ENCODE peak calls at places on chromosomes 4 and X, in five cellular contexts. E, O, T, X and N are unnamed samples.

GRCh38 chr4:182978152-182978827 is 61.1 kb upstream of the DCTD start:
- DNase-seq in E (peak), O (peak), T (no peak), X (no peak), N (peak)

GRCh38 chr4:40283968-40284367 is 51.2 kb upstream of the CHRNA9 start:
- DNase-seq in E (no peak), O (no peak), T (no peak), X (no peak), N (no peak)

GRCh38 chr4:1305781-1306455 is 16.2 kb downstream of the MAEA start:
- DNase-seq in E (no peak), O (no peak), T (no peak), X (no peak), N (no peak)

GRCh38 chrX:74492720-74493201 is 71.5 kb downstream of the SLC16A2 start:
- DNase-seq in E (no peak), O (no peak), T (no peak), X (no peak), N (no peak)

GRCh38 chr4:48899950-48900349 is 6.6 kb downstream of the OCIAD2 start:
- DNase-seq in E (peak), O (peak), T (no peak), X (no peak), N (no peak)

GRCh38 chr4:122728781-122729330 is 3.6 kb upstream of the BBS12 start:
- DNase-seq in E (no peak), O (peak), T (no peak), X (no peak), N (no peak)

GRCh38 chr4:8038702-8039251 is 99.1 kb upstream of the AFAP1 start:
- DNase-seq in E (no peak), O (no peak), T (no peak), X (no peak), N (no peak)

GRCh38 chr4:3285558-3286334 is 7.1 kb upstream of the RGS12 start:
- DNase-seq in E (peak), O (no peak), T (no peak), X (peak), N (no peak)

GRCh38 chr4:2462992-2463762 is 5.7 kb upstream of the RNF4 start:
- DNase-seq in E (no peak), O (no peak), T (no peak), X (no peak), N (no peak)

GRCh38 chrX:29299689-29300088 is 712.4 kb downstream of the IL1RAPL1 start:
- DNase-seq in E (no peak), O (no peak), T (no peak), X (no peak), N (no peak)

GRCh38 chr4:2818351-2818939 is 25.2 kb upstream of the ADD1 start:
- DNase-seq in E (no peak), O (no peak), T (no peak), X (no peak), N (no peak)

GRCh38 chrX:40199704-40200103 is 101.9 kb upstream of the BCOR start:
- DNase-seq in E (no peak), O (no peak), T (no peak), X (no peak), N (no peak)

GRCh38 chr4:71237626-71238025 is 101.2 kb upstream of the SLC4A4 start:
- DNase-seq in E (no peak), O (peak), T (no peak), X (no peak), N (no peak)

GRCh38 chr4:2806392-2807355 is 13.8 kb downstream of the SH3BP2 start:
- DNase-seq in E (peak), O (no peak), T (no peak), X (no peak), N (no peak)

GRCh38 chr4:1207157-1207470 is 34.7 kb upstream of the SPON2 start:
- DNase-seq in E (no peak), O (no peak), T (no peak), X (no peak), N (no peak)

GRCh38 chrX:105483011-105483410 is 262.5 kb upstream of the TEX13A start:
- DNase-seq in E (peak), O (peak), T (no peak), X (no peak), N (no peak)

GRCh38 chr4:3797831-3798500 is 31.8 kb downstream of the ADRA2C start:
- DNase-seq in E (no peak), O (no peak), T (no peak), X (no peak), N (no peak)

GRCh38 chrX:41153453-41153852 is 68.2 kb downstream of the USP9X start:
- DNase-seq in E (peak), O (no peak), T (no peak), X (no peak), N (no peak)

GRCh38 chr4:152259866-152260265 is 276.0 kb downstream of the FBXW7 start:
- DNase-seq in E (no peak), O (no peak), T (no peak), X (peak), N (no peak)

GRCh38 chr4:76611164-76611563 is 176.1 kb downstream of the SHROOM3 start:
- DNase-seq in E (peak), O (no peak), T (no peak), X (no peak), N (no peak)

GRCh38 chr4:99720206-99720605 is 62.6 kb upstream of the C4orf54 start:
- DNase-seq in E (no peak), O (no peak), T (no peak), X (no peak), N (no peak)

GRCh38 chr4:38424171-38424871 is 239.7 kb upstream of the KLF3 start:
- DNase-seq in E (no peak), O (no peak), T (no peak), X (no peak), N (no peak)

GRCh38 chr4:186871856-186872255 is 148.2 kb upstream of the FAT1 start:
- DNase-seq in E (no peak), O (no peak), T (no peak), X (no peak), N (no peak)

GRCh38 chrX:5979338-5979737 is 249.3 kb downstream of the NLGN4X start:
- DNase-seq in E (no peak), O (no peak), T (no peak), X (no peak), N (no peak)
- H3K4me3 ChIP-seq in E (no peak), O (no peak), T (no peak), X (no peak), N (no peak)

GRCh38 chr4:25235401-25235800 is 1.6 kb downstream of the PI4K2B start:
- DNase-seq in E (no peak), O (no peak), T (no peak), X (no peak), N (no peak)
- H3K4me3 ChIP-seq in E (peak), O (peak), T (peak), X (peak), N (peak)

GRCh38 chrX:131083510-131084142 is 25.5 kb downstream of the ARHGAP36 start:
- DNase-seq in E (no peak), O (no peak), T (no peak), X (no peak), N (no peak)
- H3K4me3 ChIP-seq in E (no peak), O (no peak), T (no peak), X (no peak), N (no peak)

DNA sequence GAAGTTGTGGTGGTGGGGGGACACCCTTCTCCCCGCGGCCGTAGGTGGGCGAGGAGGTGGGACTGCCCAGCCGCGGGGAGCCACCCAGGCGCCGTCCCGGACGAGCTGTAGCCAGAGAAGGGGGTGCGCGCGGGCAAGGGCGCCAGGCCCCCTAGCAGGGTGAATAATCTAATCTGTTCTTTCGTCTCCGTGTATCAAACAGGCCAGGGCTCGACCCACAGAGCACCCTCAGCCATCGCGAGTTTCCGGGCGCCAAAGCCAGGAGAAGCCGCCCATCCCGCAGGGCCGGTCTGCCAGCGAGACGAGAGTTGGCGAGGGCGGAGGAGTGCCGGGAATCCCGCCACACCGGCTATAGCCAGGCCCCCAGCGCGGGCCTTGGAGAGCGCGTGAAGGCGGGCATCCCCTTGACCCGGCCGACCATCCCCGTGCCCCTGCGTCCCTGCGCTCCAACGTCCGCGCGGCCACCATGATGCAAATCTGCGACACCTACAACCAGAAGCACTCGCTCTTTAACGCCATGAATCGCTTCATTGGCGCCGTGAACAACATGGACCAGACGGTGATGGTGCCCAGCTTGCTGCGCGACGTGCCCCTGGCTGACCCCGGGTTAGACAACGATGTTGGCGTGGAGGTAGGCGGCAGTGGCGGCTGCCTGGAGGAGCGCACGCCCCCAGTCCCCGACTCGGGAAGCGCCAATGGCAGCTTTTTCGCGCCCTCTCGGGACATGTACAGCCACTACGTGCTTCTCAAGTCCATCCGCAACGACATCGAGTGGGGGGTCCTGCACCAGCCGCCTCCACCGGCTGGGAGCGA is 3.4 kb downstream of the MID1IP1 start:
- DNase-seq in E (no peak), O (no peak), T (no peak), X (no peak), N (no peak)
- H3K4me3 ChIP-seq in E (peak), O (peak), T (peak), X (peak), N (peak)

DNA sequence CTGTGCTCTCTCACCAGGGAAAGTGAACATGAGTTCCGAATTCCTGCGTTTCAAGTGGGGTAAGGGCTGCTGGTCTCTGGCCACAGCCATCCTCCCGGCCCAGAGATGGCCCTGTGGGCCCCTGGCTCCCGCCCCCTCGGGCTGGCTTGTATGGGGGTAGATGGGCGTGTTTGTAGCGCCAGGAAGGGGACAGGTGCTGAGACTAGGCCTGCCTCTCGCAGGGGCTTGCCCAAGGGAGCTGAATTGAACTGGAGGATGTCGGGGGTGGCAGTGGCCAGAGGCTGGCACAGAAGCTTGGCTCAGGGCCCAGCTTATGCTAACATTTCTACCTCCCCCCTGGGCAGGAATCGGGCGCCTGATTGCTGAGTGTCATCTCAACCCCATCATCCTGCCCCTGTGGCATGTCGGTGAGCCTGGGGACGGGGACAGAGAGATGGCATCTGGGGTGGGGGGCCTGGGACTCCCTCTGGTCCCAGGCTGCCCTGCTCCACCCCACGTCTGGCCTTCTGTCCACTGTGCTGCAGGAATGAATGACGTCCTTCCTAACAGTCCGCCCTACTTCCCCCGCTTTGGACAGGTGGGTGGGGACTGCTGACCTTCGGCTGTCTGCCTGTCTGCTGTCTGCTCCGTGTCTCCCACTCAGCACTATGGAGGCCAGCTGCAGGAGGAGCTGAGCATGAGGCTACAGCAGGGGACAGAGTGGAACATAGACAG is 8.5 kb downstream of the TAFAZZIN start:
- DNase-seq in E (no peak), O (no peak), T (no peak), X (no peak), N (no peak)
- H3K4me3 ChIP-seq in E (no peak), O (no peak), T (peak), X (no peak), N (no peak)

GRCh38 chr4:114603455-114603854 is 4.8 kb downstream of the UGT8 start:
- DNase-seq in E (no peak), O (no peak), T (no peak), X (no peak), N (no peak)
- H3K4me3 ChIP-seq in E (no peak), O (no peak), T (no peak), X (no peak), N (no peak)

GRCh38 chr4:30718021-30718888 is 1.9 kb upstream of the PCDH7 start:
- DNase-seq in E (peak), O (peak), T (no peak), X (no peak), N (no peak)
- H3K4me3 ChIP-seq in E (peak), O (peak), T (peak), X (peak), N (peak)